ENCODE peak calls at places on chromosomes 5 and 9, in five cellular contexts. R is fibroblast of lung, U is heart left ventricle, D is Panc1, J is GM23248. W is an unnamed sample.

GRCh38 chr5:50807661-50808060 is 141.2 kb downstream of the PARP8 start:
- DNase-seq in R (peak), U (no peak), D (no peak), J (no peak), W (peak)

GRCh38 chr5:1348986-1349245 is 4.0 kb upstream of the CLPTM1L start:
- DNase-seq in R (no peak), U (no peak), D (no peak), J (no peak), W (no peak)

GRCh38 chr9:133945314-133945975 is 46.7 kb downstream of the VAV2 start:
- DNase-seq in R (no peak), U (peak), D (no peak), J (no peak), W (no peak)

GRCh38 chr9:35909687-35910612 is 660 bp downstream of the SPAAR start:
- DNase-seq in R (no peak), U (peak), D (no peak), J (no peak), W (no peak)

GRCh38 chr5:78523314-78524193 is 125.0 kb downstream of the LHFPL2 start:
- DNase-seq in R (no peak), U (no peak), D (no peak), J (no peak), W (no peak)

GRCh38 chr5:174454464-174454863 is 269.9 kb upstream of the MSX2 start:
- DNase-seq in R (no peak), U (no peak), D (no peak), J (no peak), W (no peak)

GRCh38 chr5:8188874-8189588 is 320.1 kb downstream of the MTRR start:
- DNase-seq in R (no peak), U (no peak), D (no peak), J (no peak), W (no peak)

GRCh38 chr9:29289365-29289764 is 1716.1 kb upstream of the C9orf72 start:
- DNase-seq in R (no peak), U (no peak), D (no peak), J (no peak), W (no peak)

GRCh38 chr9:9950813-9951212 is 662.0 kb downstream of the PTPRD start:
- DNase-seq in R (peak), U (no peak), D (no peak), J (peak), W (no peak)

GRCh38 chr9:5441043-5441442 is 3.3 kb upstream of the PLGRKT start:
- DNase-seq in R (peak), U (no peak), D (no peak), J (peak), W (peak)

GRCh38 chr9:68704804-68705635 is at the start of gene PIP5K1B:
- DNase-seq in R (peak), U (peak), D (no peak), J (peak), W (peak)

GRCh38 chr5:38557309-38557710 is 864 bp upstream of the LIFR start:
- DNase-seq in R (no peak), U (peak), D (no peak), J (no peak), W (no peak)

GRCh38 chr9:4550777-4551476 is 60.7 kb downstream of the SLC1A1 start:
- DNase-seq in R (peak), U (no peak), D (no peak), J (no peak), W (no peak)

GRCh38 chr5:56175465-56175864 is 57.7 kb downstream of the ANKRD55 start:
- DNase-seq in R (peak), U (peak), D (no peak), J (peak), W (peak)

GRCh38 chr9:95181226-95181818 is 136.2 kb downstream of the FANCC start:
- DNase-seq in R (no peak), U (no peak), D (no peak), J (peak), W (no peak)

GRCh38 chr5:56829137-56829536 is 13.8 kb downstream of the MAP3K1 start:
- DNase-seq in R (peak), U (no peak), D (no peak), J (no peak), W (peak)

GRCh38 chr5:87069974-87070608 is 197.6 kb upstream of the RASA1 start:
- DNase-seq in R (peak), U (no peak), D (peak), J (peak), W (peak)

GRCh38 chr9:124015091-124015660 is 3.6 kb downstream of the LHX2 start:
- DNase-seq in R (no peak), U (no peak), D (no peak), J (no peak), W (no peak)
- H3K4me3 ChIP-seq in R (no peak), U (no peak), D (no peak), J (no peak), W (no peak)

DNA sequence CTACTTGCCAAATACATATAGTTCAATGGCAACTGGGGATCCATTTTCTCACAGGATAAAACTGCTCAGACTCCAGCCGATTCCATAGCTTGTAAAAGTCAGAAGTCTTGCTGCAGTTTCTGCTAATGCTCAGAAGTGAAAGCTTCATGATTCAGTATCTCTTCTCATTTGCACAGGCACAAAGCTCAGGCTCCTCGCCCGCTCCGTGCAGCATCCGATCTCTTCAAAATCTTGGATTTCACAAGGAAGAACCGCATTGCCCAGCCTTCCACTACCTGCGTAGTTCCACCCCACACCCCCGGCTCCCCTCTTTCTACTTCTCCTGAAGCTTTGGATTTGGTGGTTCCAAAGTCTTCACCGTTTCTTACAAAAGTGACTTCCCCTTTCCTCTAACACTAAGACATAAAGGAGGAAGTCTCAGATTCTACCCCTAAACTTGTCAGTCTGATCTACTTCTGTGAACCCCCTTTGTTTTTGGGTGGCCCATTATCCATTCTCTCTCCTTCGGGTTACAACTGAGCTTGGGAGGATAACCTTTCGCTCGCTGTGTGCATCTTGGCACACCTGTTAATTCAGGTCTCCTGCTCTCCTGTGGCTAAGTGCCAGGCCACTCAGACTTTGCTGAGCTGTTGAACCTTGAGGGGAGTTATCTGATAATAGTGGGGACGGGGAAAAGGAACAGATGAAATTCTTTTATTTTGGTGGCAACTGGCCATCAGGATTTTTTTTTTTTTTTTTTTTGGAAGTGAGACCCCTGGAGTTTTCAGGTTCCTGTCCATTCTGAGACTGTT is 194.1 kb downstream of the GNA14 start:
- DNase-seq in R (no peak), U (no peak), D (no peak), J (no peak), W (no peak)
- H3K4me3 ChIP-seq in R (no peak), U (no peak), D (no peak), J (no peak), W (no peak)

DNA sequence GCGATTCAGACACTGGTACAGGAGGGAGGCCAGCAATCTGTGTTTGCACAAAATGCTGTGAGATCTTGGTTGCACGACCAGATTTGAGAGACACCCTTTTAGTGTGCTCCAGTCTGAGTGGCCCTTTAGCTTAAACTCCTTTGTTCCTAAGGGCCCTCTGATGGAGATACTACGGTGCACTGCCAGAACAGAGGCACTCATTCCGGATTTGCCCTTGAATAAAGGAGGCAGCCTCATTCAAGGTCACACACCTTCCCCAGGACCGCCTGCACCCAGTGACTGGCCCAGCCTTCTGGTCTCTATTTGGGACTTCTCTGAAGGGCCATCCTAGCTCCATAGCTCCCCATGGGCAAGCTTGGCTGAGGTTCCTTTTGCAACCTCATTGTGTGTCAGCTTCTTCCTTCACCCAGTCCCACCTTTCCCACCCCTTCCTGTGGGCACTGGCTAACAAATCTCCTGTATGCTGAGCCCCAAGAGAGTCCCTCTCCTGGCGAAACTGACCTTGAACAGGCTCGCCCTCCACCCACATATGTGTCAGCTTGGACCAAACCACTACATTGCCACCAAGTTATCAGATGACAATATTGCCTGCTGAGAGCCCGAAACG is 191.7 kb downstream of the GABBR2 start:
- DNase-seq in R (no peak), U (no peak), D (no peak), J (no peak), W (no peak)
- H3K4me3 ChIP-seq in R (no peak), U (no peak), D (no peak), J (no peak), W (no peak)

GRCh38 chr9:136685216-136685615 is 2.0 kb downstream of the AGPAT2 start:
- DNase-seq in R (no peak), U (no peak), D (no peak), J (no peak), W (no peak)
- H3K4me3 ChIP-seq in R (no peak), U (no peak), D (peak), J (no peak), W (no peak)

GRCh38 chr5:142571921-142572320 is 114.0 kb downstream of the FGF1 start:
- DNase-seq in R (no peak), U (no peak), D (no peak), J (no peak), W (no peak)

GRCh38 chr5:142568271-142568995 is 117.5 kb downstream of the FGF1 start:
- DNase-seq in R (peak), U (no peak), D (no peak), J (peak), W (no peak)

GRCh38 chr5:142571351-142571750 is 114.5 kb downstream of the FGF1 start:
- DNase-seq in R (no peak), U (no peak), D (no peak), J (no peak), W (no peak)

GRCh38 chr5:142569905-142570304 is 116.0 kb downstream of the FGF1 start:
- DNase-seq in R (no peak), U (no peak), D (no peak), J (no peak), W (no peak)

GRCh38 chr5:142568996-142569335 is 116.9 kb downstream of the FGF1 start:
- DNase-seq in R (no peak), U (no peak), D (no peak), J (no peak), W (peak)
- H3K4me3 ChIP-seq in R (no peak), U (no peak), D (no peak), J (no peak), W (no peak)

GRCh38 chr9:129549684-129550083 is 71.2 kb downstream of the C9orf50 start:
- DNase-seq in R (peak), U (no peak), D (no peak), J (peak), W (no peak)
- H3K4me3 ChIP-seq in R (peak), U (peak), D (peak), J (peak), W (no peak)

GRCh38 chr9:124911766-124912165 is 29.1 kb downstream of the GOLGA1 start:
- DNase-seq in R (no peak), U (no peak), D (no peak), J (no peak), W (no peak)
- H3K4me3 ChIP-seq in R (no peak), U (no peak), D (no peak), J (no peak), W (no peak)

DNA sequence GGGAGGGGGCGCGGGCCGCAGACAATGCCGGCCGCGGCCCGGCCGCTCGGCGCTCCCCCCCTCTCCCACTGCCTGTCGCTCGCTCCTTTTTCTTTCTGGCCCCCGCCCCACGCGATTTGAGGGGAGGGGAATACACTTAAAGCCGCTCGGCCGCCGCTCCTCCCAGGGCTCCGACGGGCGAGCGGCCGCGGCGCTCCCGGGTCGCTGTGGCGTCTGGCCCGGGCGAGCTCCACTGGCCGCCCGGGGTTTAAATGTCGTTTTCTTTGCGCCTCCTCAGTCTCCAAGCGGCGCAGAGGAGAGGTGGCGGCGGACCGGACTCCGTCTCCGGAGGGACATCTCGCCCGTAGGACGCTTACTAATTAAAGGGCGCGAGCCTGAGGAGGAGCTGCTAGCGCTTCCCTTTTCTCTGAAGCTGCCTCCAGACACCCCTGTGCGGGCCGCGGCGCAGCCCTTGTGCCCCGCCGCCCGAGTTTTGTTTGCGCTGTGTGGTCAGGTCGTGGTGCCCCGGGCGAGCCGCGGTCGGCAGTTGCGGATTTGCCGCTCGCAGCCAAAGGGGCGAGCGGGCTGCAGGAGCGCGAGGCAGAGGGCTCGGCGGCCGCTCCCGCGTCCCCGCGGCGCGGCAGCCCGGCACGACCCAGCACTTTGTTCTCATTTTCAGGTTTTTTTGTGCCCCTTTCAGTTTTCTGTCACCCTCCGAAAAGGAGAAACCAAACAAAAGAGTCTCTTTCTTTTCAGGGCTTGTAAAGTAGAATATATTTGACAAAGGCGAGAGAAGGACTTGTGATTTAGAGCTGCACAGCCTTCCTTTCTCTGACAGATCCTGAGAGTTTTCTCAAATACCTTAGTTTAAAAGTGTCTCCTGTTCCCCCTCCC is 1.5 kb downstream of the ZSWIM6 start:
- DNase-seq in R (peak), U (peak), D (no peak), J (peak), W (peak)
- H3K4me3 ChIP-seq in R (peak), U (peak), D (peak), J (peak), W (peak)